ENCODE peak calls at places on chromosomes 13 and 19, in four cellular contexts. X is CD8-positive, alpha-beta memory T cell; A is thoracic aorta; M is body of pancreas. Z is an unnamed sample.
A peak's percentile ranks its signal among the peaks of the same experiment; 100 is the strongest.

GRCh38 chr13:32334676-32335075 is 19.4 kb downstream of the BRCA2 start:
- DNase-seq in X (no peak), A (no peak), M (no peak), Z (no peak)

GRCh38 chr19:30004403-30004802 is 62.4 kb downstream of the URI1 start:
- DNase-seq in X (no peak), M (no peak), A (no peak), Z (no peak)

GRCh38 chr13:74325106-74325505 is 190.9 kb upstream of the KLF12 start:
- DNase-seq in X (no peak), M (peak; percentile 41), A (no peak), Z (peak; percentile 69)

GRCh38 chr13:28035146-28035782 is 46.8 kb upstream of the URAD start:
- DNase-seq in X (no peak), A (no peak), M (no peak), Z (no peak)

GRCh38 chr19:41531438-41532311 is 44.3 kb upstream of the CEACAM21 start:
- DNase-seq in A (peak; percentile 22), M (peak; percentile 59), X (peak; percentile 77), Z (no peak)

GRCh38 chr13:65913173-65913572 is 1317.0 kb downstream of the PCDH9 start:
- DNase-seq in M (no peak), A (no peak), X (no peak), Z (no peak)

GRCh38 chr19:19106061-19106551 is 32.2 kb downstream of the TMEM161A start:
- DNase-seq in A (no peak), M (no peak), X (no peak), Z (peak; percentile 51)

GRCh38 chr13:99749627-99750026 is 221.9 kb downstream of the ZIC5 start:
- DNase-seq in X (no peak), M (no peak), A (no peak), Z (no peak)

GRCh38 chr13:44465318-44465717 is 91.7 kb downstream of the SERP2 start:
- DNase-seq in A (no peak), X (no peak), M (no peak), Z (no peak)

GRCh38 chr13:80906860-80907259 is 565.9 kb upstream of the SPRY2 start:
- DNase-seq in A (no peak), X (no peak), M (no peak), Z (no peak)

GRCh38 chr13:60448907-60449510 is 52.0 kb downstream of the TDRD3 start:
- DNase-seq in A (no peak), X (no peak), M (no peak), Z (peak; percentile 23)

GRCh38 chr19:4059493-4059880 is 7.2 kb downstream of the ZBTB7A start:
- DNase-seq in A (no peak), M (no peak), X (no peak), Z (no peak)

GRCh38 chr19:4130635-4131438 is 6.9 kb upstream of the MAP2K2 start:
- DNase-seq in M (no peak), X (no peak), A (no peak), Z (no peak)

GRCh38 chr13:90188237-90188636 is 1159.2 kb upstream of the MIR17HG start:
- DNase-seq in X (no peak), A (no peak), M (no peak), Z (no peak)

GRCh38 chr13:52128714-52129700 is at the start of gene NEK5:
- DNase-seq in X (peak; percentile 50), A (no peak), M (peak; percentile 78), Z (peak; percentile 81)

GRCh38 chr13:35891973-35892441 is 239.2 kb downstream of the DCLK1 start:
- DNase-seq in M (no peak), X (no peak), A (no peak), Z (no peak)

GRCh38 chr19:2640563-2641331 is 61.7 kb downstream of the GNG7 start:
- DNase-seq in M (no peak), A (no peak), X (no peak), Z (no peak)

GRCh38 chr13:31747966-31748365 is 8.6 kb downstream of the RXFP2 start:
- DNase-seq in X (no peak), A (no peak), M (no peak), Z (no peak)

GRCh38 chr19:43639507-43640423 is at the start of gene CADM4:
- DNase-seq in X (peak; percentile 43), M (peak; percentile 57), A (no peak), Z (peak; percentile 36)

GRCh38 chr19:17490411-17490810 is 20.1 kb downstream of the SLC27A1 start:
- DNase-seq in A (no peak), X (peak; percentile 49), M (no peak), Z (no peak)

GRCh38 chr19:5018224-5019015 is 49.5 kb downstream of the KDM4B start:
- DNase-seq in M (no peak), X (no peak), A (no peak), Z (no peak)

GRCh38 chr13:76693086-76693485 is 193.1 kb downstream of the KCTD12 start:
- DNase-seq in A (no peak), X (no peak), M (no peak), Z (no peak)

GRCh38 chr19:2259331-2259730 is 3.1 kb upstream of the JSRP1 start:
- DNase-seq in M (no peak), A (no peak), X (no peak), Z (no peak)

GRCh38 chr13:75836441-75836840 is 200.3 kb downstream of the LMO7 start:
- DNase-seq in A (no peak), M (peak; percentile 81), X (no peak), Z (no peak)

GRCh38 chr19:47469719-47470118 is 2.0 kb downstream of the SLC8A2 start:
- DNase-seq in X (no peak), A (no peak), M (no peak), Z (no peak)

GRCh38 chr19:3151563-3152430 is 16.0 kb downstream of the GNA15 start:
- DNase-seq in A (no peak), M (no peak), X (no peak), Z (no peak)

GRCh38 chr19:23002690-23003422 is at the start of gene ZNF728:
- DNase-seq in A (peak; percentile 54), X (no peak), M (peak; percentile 55), Z (peak; percentile 22)

GRCh38 chr19:38284422-38284821 is 19.6 kb upstream of the C19orf33 start:
- DNase-seq in A (no peak), X (no peak), M (no peak), Z (no peak)

GRCh38 chr19:39196860-39197562 is at the start of gene NCCRP1:
- DNase-seq in X (no peak), M (peak; percentile 48), A (no peak), Z (no peak)

GRCh38 chr19:3507371-3508120 is 1.4 kb downstream of the FZR1 start:
- DNase-seq in X (no peak), A (no peak), M (peak; percentile 68), Z (no peak)

GRCh38 chr19:48443731-48444128 is 2.1 kb upstream of the GRWD1 start:
- DNase-seq in M (no peak), A (no peak), X (no peak), Z (no peak)

GRCh38 chr13:48401480-48401879 is 11.4 kb downstream of the LPAR6 start:
- DNase-seq in M (no peak), X (no peak), A (no peak), Z (no peak)

GRCh38 chr19:54535601-54536000 is 33.0 kb downstream of the LAIR2 start:
- DNase-seq in X (no peak), A (no peak), M (no peak), Z (no peak)

GRCh38 chr19:46624958-46625661 is at the start of gene PTGIR:
- DNase-seq in A (peak; percentile 82), X (no peak), M (peak; percentile 46), Z (no peak)

GRCh38 chr19:50931023-50931422 is 19.8 kb upstream of the KLK4 start:
- DNase-seq in A (no peak), M (no peak), X (no peak), Z (no peak)

GRCh38 chr19:2271516-2272103 is 10.4 kb downstream of the PEAK3 start:
- DNase-seq in X (no peak), A (no peak), M (peak; percentile 44), Z (peak; percentile 46)

GRCh38 chr19:52138614-52139290 is 986 bp downstream of the ZNF616 start:
- DNase-seq in M (peak; percentile 48), A (no peak), X (no peak), Z (peak; percentile 69)

GRCh38 chr13:113641426-113641825 is 16.6 kb downstream of the ATP4B start:
- DNase-seq in M (peak; percentile 1), A (no peak), X (no peak), Z (peak; percentile 1)
- H3K9me3 ChIP-seq in M (no peaks in the 10 kb centered on the region), A (no peaks in the 10 kb centered on the region), X (no peaks in the 10 kb centered on the region), Z (no peaks in the 10 kb centered on the region)

GRCh38 chr13:110125613-110126272 is 181.2 kb downstream of the COL4A1 start:
- DNase-seq in A (no peak), M (no peak), X (no peak), Z (no peak)
- H3K4me3 ChIP-seq in A (peak overlapping the region; percentile 49), M (no peak overlapping the region), X (no peak overlapping the region), Z (no peak overlapping the region)

DNA sequence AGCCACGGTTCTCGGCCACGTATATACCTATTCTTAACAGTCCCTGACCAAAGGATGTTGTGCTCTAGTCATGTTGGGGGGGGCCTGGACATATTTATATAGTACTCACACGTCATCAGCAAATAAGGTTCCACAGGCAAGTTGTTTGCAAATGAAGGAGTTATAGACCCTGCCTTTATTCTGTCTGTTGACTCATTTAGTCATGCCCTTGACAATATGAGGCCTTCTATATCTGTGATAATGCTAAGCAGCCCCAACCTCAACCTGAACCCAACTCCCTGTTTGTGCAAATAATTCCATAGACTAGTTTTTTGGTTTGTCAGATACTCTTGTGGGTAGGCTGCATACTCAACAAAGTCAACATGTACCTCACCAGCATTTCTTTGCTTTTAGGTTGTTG is 8.9 kb downstream of the ZNF586 start:
- DNase-seq in A (no peak), M (no peak), X (no peak), Z (no peak)
- H3K9me3 ChIP-seq in A (peaks cover 84% of the 10 kb centered on the region), M (peaks cover 48% of the 10 kb centered on the region), X (peaks cover 64% of the 10 kb centered on the region), Z (no peaks in the 10 kb centered on the region)

DNA sequence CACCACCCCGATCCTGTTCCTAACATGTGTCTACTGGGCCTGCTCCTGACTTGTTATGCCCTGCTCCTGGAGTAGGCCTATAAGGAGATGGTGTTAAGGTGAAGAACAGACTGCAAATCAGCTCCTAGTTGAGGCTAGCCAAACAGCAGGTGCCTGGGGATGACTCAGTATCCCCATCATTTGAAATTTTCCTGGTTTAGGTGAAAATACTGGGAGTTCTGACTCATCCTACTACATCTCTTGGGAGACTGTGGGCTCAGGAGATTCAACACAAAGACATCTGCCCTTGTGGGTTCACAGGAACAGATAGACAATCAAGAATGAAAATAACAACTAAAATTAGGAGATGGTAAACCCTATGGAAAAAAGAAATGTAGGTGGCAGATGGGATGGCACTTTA is 41.2 kb downstream of the BRD4 start:
- DNase-seq in X (no peak), M (no peak), A (no peak), Z (no peak)
- H3K4me3 ChIP-seq in X (no peak overlapping the region), M (no peak overlapping the region), A (no peak overlapping the region), Z (no peak overlapping the region)

GRCh38 chr19:55877211-55877610 is 40.9 kb downstream of the NLRP4 start:
- DNase-seq in A (no peak), X (no peak), M (no peak), Z (no peak)

GRCh38 chr19:55882626-55883025 is 46.3 kb downstream of the NLRP4 start:
- DNase-seq in A (no peak), M (no peak), X (no peak), Z (no peak)
- H3K9me3 ChIP-seq in A (no peaks in the 10 kb centered on the region), M (peaks cover 8% of the 10 kb centered on the region), X (no peaks in the 10 kb centered on the region), Z (no peaks in the 10 kb centered on the region)

Z was measured in BE2C.